ENCODE peak calls at places on chromosomes 12 and 14, in five cellular contexts. H is upper lobe of right lung, U is B cell, W is astrocyte of the cerebellum, K is epithelial cell of esophagus. N is an unnamed sample.

GRCh38 chr14:60805881-60806569 is 71.5 kb downstream of the MNAT1 start:
- DNase-seq in H (no peak), U (no peak), W (peak; percentile 16), K (peak; percentile 71), N (no peak)

GRCh38 chr12:79844693-79845092 is 90.2 kb downstream of the PPP1R12A start:
- DNase-seq in H (no peak), U (no peak), W (peak; percentile 19), K (peak; percentile 66), N (no peak)

GRCh38 chr12:49955899-49956662 is 5.5 kb downstream of the AQP2 start:
- DNase-seq in H (no peak), U (no peak), W (no peak), K (no peak), N (no peak)

GRCh38 chr12:59079029-59079428 is 158.7 kb upstream of the LRIG3 start:
- DNase-seq in H (no peak), U (no peak), W (no peak), K (peak; percentile 93), N (no peak)

GRCh38 chr14:56195727-56196126 is 77.5 kb downstream of the PELI2 start:
- DNase-seq in H (no peak), U (no peak), W (no peak), K (no peak), N (no peak)

GRCh38 chr14:32436993-32437392 is 107.9 kb downstream of the AKAP6 start:
- DNase-seq in H (no peak), U (no peak), W (no peak), K (no peak), N (no peak)

GRCh38 chr14:68621400-68622365 is 171.2 kb downstream of the ZFP36L1 start:
- DNase-seq in H (peak; percentile 39), U (no peak), W (peak; percentile 32), K (no peak), N (no peak)

GRCh38 chr14:58104808-58105207 is 47.2 kb downstream of the ARMH4 start:
- DNase-seq in H (no peak), U (no peak), W (peak; percentile 84), K (peak; percentile 44), N (no peak)

GRCh38 chr12:188910-189621 is 24.9 kb downstream of the SLC6A12 start:
- DNase-seq in H (peak; percentile 80), U (peak; percentile 85), W (no peak), K (peak; percentile 36), N (peak; percentile 41)

GRCh38 chr14:76772300-76773187 is 11.3 kb downstream of the VASH1 start:
- DNase-seq in H (peak; percentile 87), U (no peak), W (no peak), K (no peak), N (no peak)

GRCh38 chr12:112353389-112353788 is 28.8 kb downstream of the HECTD4 start:
- DNase-seq in H (no peak), U (no peak), W (no peak), K (peak; percentile 57), N (no peak)

GRCh38 chr14:58718226-58718625 is 80.5 kb downstream of the DACT1 start:
- DNase-seq in H (no peak), U (no peak), W (no peak), K (no peak), N (no peak)

GRCh38 chr14:53538316-53538851 is 385.3 kb upstream of the DDHD1 start:
- DNase-seq in H (no peak), U (no peak), W (no peak), K (no peak), N (no peak)

GRCh38 chr14:52360831-52361230 is 46.7 kb downstream of the PTGER2 start:
- DNase-seq in H (no peak), U (no peak), W (no peak), K (no peak), N (no peak)

GRCh38 chr14:103370087-103370486 is 15.1 kb upstream of the MARK3 start:
- DNase-seq in H (no peak), U (no peak), W (no peak), K (no peak), N (no peak)

GRCh38 chr14:47675489-47676300 is at the start of gene MDGA2:
- DNase-seq in H (peak; percentile 64), U (peak; percentile 43), W (no peak), K (peak; percentile 9), N (no peak)

GRCh38 chr14:47678157-47678556 is 2.8 kb upstream of the MDGA2 start:
- DNase-seq in H (no peak), U (no peak), W (no peak), K (no peak), N (no peak)

GRCh38 chr14:47676301-47676617 is 854 bp upstream of the MDGA2 start:
- DNase-seq in H (no peak), U (no peak), W (no peak), K (no peak), N (no peak)

GRCh38 chr14:47675239-47675488 is 241 bp downstream of the MDGA2 start:
- DNase-seq in H (no peak), U (no peak), W (no peak), K (no peak), N (no peak)

DNA sequence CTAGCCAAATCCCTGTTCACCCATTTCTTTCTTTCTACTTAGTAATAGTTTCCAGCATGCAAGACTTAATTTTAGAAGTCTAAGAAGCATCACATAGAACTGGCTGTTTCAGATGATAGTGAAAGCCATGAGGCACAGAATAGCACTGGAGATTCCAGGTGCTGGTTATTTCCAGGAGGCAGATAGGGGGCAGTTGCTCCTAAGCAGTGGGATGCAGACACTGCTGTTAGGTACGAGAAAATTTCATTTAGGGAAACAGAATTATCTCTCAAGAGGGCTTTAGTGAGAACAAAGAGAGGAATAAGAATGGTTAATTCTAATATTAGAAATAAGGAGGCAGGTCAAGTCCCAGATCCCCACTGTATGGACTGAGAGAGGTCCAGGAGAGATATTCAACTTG is 3.6 kb upstream of the MDGA2 start:
- DNase-seq in H (no peak), U (no peak), W (no peak), K (no peak), N (no peak)
- TF ChIP-seq CTCF in H (no peak), U (no peak), W (no peak), K (no peak), N (no peak)

GRCh38 chr14:41280745-41281144 is 325.9 kb upstream of the LRFN5 start:
- DNase-seq in H (no peak), U (no peak), W (no peak), K (peak; percentile 15), N (no peak)
- TF ChIP-seq CTCF in H (peak; percentile 20), U (no peak), W (no peak), K (no peak), N (no peak)

GRCh38 chr12:46382425-46382973 is 9.9 kb upstream of the SLC38A2 start:
- DNase-seq in H (no peak), U (no peak), W (no peak), K (peak; percentile 41), N (no peak)

GRCh38 chr12:46384451-46385301 is 12.1 kb upstream of the SLC38A2 start:
- DNase-seq in H (no peak), U (no peak), W (no peak), K (no peak), N (no peak)

GRCh38 chr12:46383654-46384450 is 11.3 kb upstream of the SLC38A2 start:
- DNase-seq in H (peak; percentile 95), U (peak; percentile 49), W (peak; percentile 85), K (peak; percentile 93), N (peak; percentile 55)

GRCh38 chr12:46380881-46381280 is 8.3 kb upstream of the SLC38A2 start:
- DNase-seq in H (no peak), U (no peak), W (no peak), K (no peak), N (no peak)

DNA sequence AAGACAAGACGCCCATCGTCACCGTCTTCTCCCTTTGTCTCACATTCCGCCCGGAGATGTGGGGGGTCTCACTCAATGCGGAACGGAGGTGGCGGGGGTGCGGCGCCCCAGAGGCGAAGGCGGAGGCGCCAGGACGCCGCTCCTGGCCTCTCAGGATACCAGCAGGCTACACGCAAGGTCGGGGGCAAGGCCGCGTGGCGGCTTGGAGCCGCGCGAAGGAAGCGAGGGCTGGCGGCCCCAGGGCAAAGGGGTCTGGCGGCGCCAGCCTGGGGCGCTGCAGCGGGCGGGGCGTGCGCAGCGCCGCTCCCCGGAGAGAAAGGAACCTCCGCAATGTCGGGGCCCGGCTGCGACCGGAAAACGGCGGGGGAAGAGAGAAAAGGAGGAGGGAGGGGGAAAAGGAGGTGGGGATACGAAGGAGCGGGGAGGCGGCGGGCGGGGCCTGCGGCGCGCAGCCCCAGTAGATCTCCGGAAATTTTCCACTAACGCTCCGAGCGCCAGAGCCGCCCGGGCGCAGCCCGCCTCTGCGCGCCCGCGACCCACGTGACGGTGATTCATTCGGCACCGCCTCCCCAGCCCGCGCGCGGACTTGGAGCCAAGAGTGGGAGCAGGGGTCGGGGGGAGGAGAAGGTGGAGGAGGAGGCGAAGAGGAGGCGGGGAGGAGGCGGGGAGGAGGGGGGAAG is 10.5 kb upstream of the SLC38A2 start:
- DNase-seq in H (peak; percentile 99), U (peak; percentile 84), W (peak; percentile 92), K (peak; percentile 97), N (peak; percentile 86)
- TF ChIP-seq CTCF in H (peak; percentile 22), U (no peak), W (peak; percentile 3), K (no peak), N (no peak)

GRCh38 chr12:121953695-121954094 is 35.3 kb downstream of the CFAP251 start:
- DNase-seq in H (no peak), U (no peak), W (no peak), K (peak; percentile 27), N (no peak)

GRCh38 chr12:121958521-121959240 is 40.3 kb downstream of the CFAP251 start:
- DNase-seq in H (no peak), U (no peak), W (no peak), K (no peak), N (no peak)

GRCh38 chr12:121957831-121958515 is 39.6 kb downstream of the CFAP251 start:
- DNase-seq in H (no peak), U (no peak), W (no peak), K (no peak), N (no peak)

GRCh38 chr12:121955258-121956040 is 37.1 kb downstream of the CFAP251 start:
- DNase-seq in H (no peak), U (no peak), W (no peak), K (peak; percentile 26), N (no peak)

GRCh38 chr12:121956041-121956341 is 37.6 kb downstream of the CFAP251 start:
- DNase-seq in H (no peak), U (no peak), W (no peak), K (no peak), N (no peak)
- TF ChIP-seq CTCF in H (peak; percentile 1), U (no peak), W (no peak), K (no peak), N (no peak)

GRCh38 chr12:120259418-120260202 is 5.9 kb downstream of the PXN start:
- DNase-seq in H (no peak), U (no peak), W (peak; percentile 72), K (no peak), N (no peak)

GRCh38 chr12:120260607-120261006 is 4.9 kb downstream of the PXN start:
- DNase-seq in H (no peak), U (no peak), W (no peak), K (no peak), N (no peak)

GRCh38 chr12:120258323-120258896 is 7.1 kb downstream of the PXN start:
- DNase-seq in H (no peak), U (no peak), W (no peak), K (no peak), N (no peak)

GRCh38 chr12:120254809-120255208 is 10.7 kb downstream of the PXN start:
- DNase-seq in H (no peak), U (no peak), W (no peak), K (no peak), N (no peak)

GRCh38 chr12:120257041-120257821 is 8.3 kb downstream of the PXN start:
- DNase-seq in H (no peak), U (no peak), W (peak; percentile 93), K (peak; percentile 88), N (no peak)
- TF ChIP-seq CTCF in H (no peak), U (no peak), W (no peak), K (peak; percentile 21), N (no peak)